ENCODE peak calls at places on chromosome 15, in four cellular contexts. P is psoas muscle, C is fibroblast of the aortic adventitia, E is uterus. Y is an unnamed sample.
A peak's percentile ranks its signal among the peaks of the same experiment; 100 is the strongest.

GRCh38 chr15:63109498-63110290 is 12.0 kb upstream of the LACTB start:
- DNase-seq in P (no peak), C (peak; percentile 41), E (no peak), Y (no peak)

GRCh38 chr15:95843241-95843851 is 487.2 kb upstream of the NR2F2 start:
- DNase-seq in P (no peak), C (peak; percentile 61), E (no peak), Y (no peak)

GRCh38 chr15:70321106-70321809 is 223.5 kb upstream of the TLE3 start:
- DNase-seq in P (no peak), C (no peak), E (no peak), Y (no peak)

GRCh38 chr15:80948651-80949292 is 40.8 kb downstream of the MESD start:
- DNase-seq in P (no peak), C (no peak), E (peak; percentile 11), Y (no peak)

GRCh38 chr15:101266034-101266433 is 11.3 kb downstream of the SELENOS start:
- DNase-seq in P (no peak), C (peak; percentile 62), E (no peak), Y (no peak)

GRCh38 chr15:88769161-88769971 is 33.9 kb upstream of the ACAN start:
- DNase-seq in P (no peak), C (no peak), E (no peak), Y (no peak)

GRCh38 chr15:84594617-84595290 is 6.1 kb upstream of the ZSCAN2 start:
- DNase-seq in P (no peak), C (no peak), E (no peak), Y (no peak)

GRCh38 chr15:62549345-62549970 is 384.4 kb upstream of the C2CD4B start:
- DNase-seq in P (no peak), C (peak; percentile 42), E (no peak), Y (no peak)

GRCh38 chr15:66912441-66912840 is 153.0 kb upstream of the SMAD3 start:
- DNase-seq in P (no peak), C (no peak), E (no peak), Y (no peak)

GRCh38 chr15:78076231-78077052 is 1.1 kb downstream of the TBC1D2B start:
- DNase-seq in P (no peak), C (no peak), E (no peak), Y (no peak)
- TF ChIP-seq CTCF in P (no peak), C (peak; percentile 24), E (no peak), Y (no peak)

GRCh38 chr15:52782514-52782913 is 7.6 kb downstream of the ONECUT1 start:
- DNase-seq in P (no peak), C (no peak), E (no peak), Y (no peak)

GRCh38 chr15:52784799-52785671 is 5.1 kb downstream of the ONECUT1 start:
- DNase-seq in P (no peak), C (no peak), E (no peak), Y (no peak)

GRCh38 chr15:52783191-52783829 is 6.8 kb downstream of the ONECUT1 start:
- DNase-seq in P (no peak), C (no peak), E (no peak), Y (peak; percentile 60)

GRCh38 chr15:52785672-52786406 is 4.3 kb downstream of the ONECUT1 start:
- DNase-seq in P (no peak), C (no peak), E (no peak), Y (no peak)

DNA sequence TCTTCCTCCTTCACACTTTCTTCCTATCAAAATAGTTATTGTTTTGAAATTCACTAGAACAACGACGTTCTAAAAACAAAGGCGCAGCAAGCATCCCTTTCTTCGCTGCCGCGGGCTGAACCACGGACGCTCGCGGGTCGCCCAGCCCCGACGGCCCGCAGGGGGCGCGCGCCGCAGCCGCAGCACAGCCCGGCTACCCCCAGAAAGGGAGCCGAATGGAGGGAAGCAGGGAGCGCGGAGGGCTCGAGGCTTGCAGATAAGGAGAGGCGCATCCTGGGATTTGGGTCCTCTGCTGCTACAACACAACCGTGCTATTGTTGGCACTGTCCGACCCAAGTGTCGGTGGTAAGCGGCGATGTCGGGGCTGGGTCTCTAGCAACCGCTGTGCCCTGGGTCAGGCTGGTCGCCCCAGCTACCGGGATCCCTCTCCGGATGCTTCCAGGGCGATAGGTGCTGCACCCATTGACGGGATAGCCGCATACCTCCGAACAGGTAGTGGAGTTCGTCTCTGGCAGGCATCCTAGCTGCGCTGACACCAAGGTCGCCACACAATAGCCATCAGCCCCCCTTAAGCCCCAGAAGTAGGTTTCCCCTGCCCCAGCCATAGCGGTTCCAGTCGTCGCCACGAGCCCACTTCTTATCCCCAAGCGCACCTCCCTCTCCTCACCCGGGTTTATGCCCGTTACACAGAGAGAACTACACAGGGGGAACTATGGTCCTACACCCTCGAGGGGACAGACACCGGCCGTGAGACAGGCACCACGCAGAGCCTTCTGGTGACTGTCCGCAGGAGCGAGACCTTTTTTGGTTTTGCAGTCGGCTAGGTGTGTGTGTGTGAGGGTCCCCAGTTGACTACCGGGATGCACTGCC is 6.0 kb downstream of the ONECUT1 start:
- DNase-seq in P (no peak), C (no peak), E (no peak), Y (peak; percentile 66)
- TF ChIP-seq CTCF in P (peak; percentile 45), C (no peak), E (no peak), Y (peak; percentile 46)

GRCh38 chr15:78507831-78508160 is 419 bp downstream of the HYKK start:
- DNase-seq in P (no peak), C (no peak), E (no peak), Y (no peak)

GRCh38 chr15:78508272-78508671 is 895 bp downstream of the HYKK start:
- DNase-seq in P (no peak), C (no peak), E (no peak), Y (no peak)

GRCh38 chr15:78502641-78503040 is 4.7 kb upstream of the HYKK start:
- DNase-seq in P (no peak), C (no peak), E (no peak), Y (no peak)

GRCh38 chr15:78509726-78510312 is 2.4 kb downstream of the HYKK start:
- DNase-seq in P (no peak), C (no peak), E (no peak), Y (no peak)

GRCh38 chr15:78506971-78507830 is at the start of gene HYKK:
- DNase-seq in P (peak; percentile 94), C (peak; percentile 97), E (peak; percentile 91), Y (peak; percentile 94)
- TF ChIP-seq CTCF in P (peak; percentile 14), C (peak; percentile 28), E (peak; percentile 26), Y (peak; percentile 9)

DNA sequence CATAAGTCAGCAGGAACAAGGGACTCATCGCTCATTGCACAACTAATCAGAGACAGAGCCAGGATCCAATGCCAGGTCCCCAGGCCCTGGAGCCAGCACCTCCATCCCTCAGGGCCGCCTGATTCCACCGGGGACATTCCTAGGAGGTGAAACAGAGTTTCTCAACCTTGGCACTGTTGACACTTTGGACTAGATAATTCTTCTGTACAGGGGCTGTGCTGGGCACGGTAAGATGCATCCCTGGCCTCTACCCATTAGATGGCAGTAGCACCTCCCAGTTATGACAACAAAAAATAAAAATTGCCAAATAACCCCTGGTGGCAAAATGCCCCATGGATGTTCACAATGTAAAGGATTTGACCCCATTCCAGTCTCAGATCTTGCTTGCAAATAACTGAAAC is 127.7 kb downstream of the MTHFS start:
- DNase-seq in P (no peak), C (peak; percentile 2), E (no peak), Y (no peak)
- TF ChIP-seq CTCF in P (peak; percentile 33), C (peak; percentile 34), E (no peak), Y (peak; percentile 19)

GRCh38 chr15:89971592-89971997 is 29.5 kb upstream of the ZNF710 start:
- DNase-seq in P (peak; percentile 64), C (peak; percentile 48), E (peak; percentile 36), Y (peak; percentile 81)
- TF ChIP-seq CTCF in P (peak; percentile 49), C (peak; percentile 63), E (peak; percentile 31), Y (peak; percentile 56)

GRCh38 chr15:30905821-30906220 is 2.1 kb downstream of the FAN1 start:
- DNase-seq in P (no peak), C (no peak), E (no peak), Y (no peak)

GRCh38 chr15:30901889-30902288 is 1.8 kb upstream of the FAN1 start:
- DNase-seq in P (no peak), C (no peak), E (no peak), Y (no peak)

GRCh38 chr15:30906366-30906765 is 2.7 kb downstream of the FAN1 start:
- DNase-seq in P (no peak), C (no peak), E (no peak), Y (no peak)

GRCh38 chr15:30904812-30905211 is 1.1 kb downstream of the FAN1 start:
- DNase-seq in P (no peak), C (no peak), E (no peak), Y (no peak)

DNA sequence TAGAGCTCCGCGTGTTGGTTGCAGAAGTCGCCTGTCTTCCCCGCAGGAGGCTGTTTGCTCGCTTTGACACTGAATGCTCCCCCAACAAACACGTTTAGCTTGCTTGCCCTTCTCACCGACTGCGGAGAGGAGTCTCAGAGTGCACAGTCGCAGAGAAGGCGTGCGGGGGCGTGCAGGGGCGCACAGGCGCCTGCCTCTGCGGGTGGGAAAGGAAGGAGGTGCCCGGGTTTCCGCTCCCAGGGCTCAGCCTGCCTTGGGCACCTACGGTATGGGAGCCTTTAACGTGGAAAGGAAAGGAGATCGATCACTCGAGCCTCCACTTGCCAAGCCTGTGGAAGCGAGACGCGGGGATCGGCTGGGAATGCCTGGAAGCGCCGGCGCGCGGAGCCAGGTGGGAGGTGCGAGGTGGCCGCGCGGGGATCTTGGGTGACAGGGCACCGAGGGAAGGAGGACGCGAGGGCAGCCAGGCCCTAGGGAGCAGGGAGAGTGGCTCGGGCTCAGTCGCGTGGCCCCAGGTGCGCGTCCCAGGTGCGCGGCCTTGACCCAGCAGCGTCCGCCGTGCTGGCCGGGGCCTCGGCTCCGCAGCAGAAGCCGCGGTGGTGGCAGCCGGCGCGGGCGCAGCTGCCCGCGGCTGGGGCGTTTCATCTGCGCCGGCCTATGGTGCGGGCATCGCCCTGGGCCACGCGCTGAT is at the start of gene FAN1:
- DNase-seq in P (peak; percentile 92), C (peak; percentile 81), E (peak; percentile 62), Y (peak; percentile 93)
- TF ChIP-seq CTCF in P (no peak), C (no peak), E (peak; percentile 45), Y (no peak)

GRCh38 chr15:99729920-99730319 is 3.3 kb downstream of the LYSMD4 start:
- DNase-seq in P (no peak), C (peak; percentile 68), E (peak; percentile 47), Y (no peak)
- TF ChIP-seq CTCF in P (peak; percentile 42), C (peak; percentile 53), E (peak; percentile 51), Y (peak; percentile 46)